ENCODE peak calls at places on chromosomes 6 and 20, in four cellular contexts. H, E, I and F are unnamed samples. For H3K9me3, the result is how much of the 10 kb centered on the place peaks cover.

GRCh38 chr6:133567656-133568055 is 321.3 kb upstream of the TCF21 start:
- DNase-seq in H (no peak), E (no peak), I (no peak), F (no peak)

GRCh38 chr6:33851959-33852358 is 48.2 kb upstream of the MLN start:
- DNase-seq in H (peak), E (no peak), I (no peak), F (no peak)

GRCh38 chr20:53677447-53678314 is 84.0 kb upstream of the ZNF217 start:
- DNase-seq in H (peak), E (no peak), I (no peak), F (no peak)

GRCh38 chr20:31764641-31765305 is 25.7 kb downstream of the TPX2 start:
- DNase-seq in H (no peak), E (no peak), I (no peak), F (no peak)

GRCh38 chr20:56630086-56630493 is 984 bp downstream of the TFAP2C start:
- DNase-seq in H (no peak), E (peak), I (peak), F (no peak)

GRCh38 chr6:158174514-158174913 is 6.4 kb downstream of the GTF2H5 start:
- DNase-seq in H (no peak), E (peak), I (peak), F (no peak)

GRCh38 chr6:129890701-129891100 is 29.6 kb upstream of the TMEM244 start:
- DNase-seq in H (no peak), E (no peak), I (no peak), F (no peak)

GRCh38 chr20:37095108-37095608 is 639 bp downstream of the RBL1 start:
- DNase-seq in H (peak), E (no peak), I (peak), F (peak)

GRCh38 chr6:5126214-5126613 is 41.1 kb downstream of the PPP1R3G start:
- DNase-seq in H (no peak), E (no peak), I (no peak), F (no peak)

GRCh38 chr20:4082406-4083102 is 67.2 kb upstream of the RNF24 start:
- DNase-seq in H (peak), E (peak), I (peak), F (no peak)

GRCh38 chr6:166588691-166589333 is 2.3 kb upstream of the RAMACL start:
- DNase-seq in H (no peak), E (no peak), I (no peak), F (no peak)

GRCh38 chr6:82094166-82094806 is 153.3 kb downstream of the IBTK start:
- DNase-seq in H (no peak), E (no peak), I (no peak), F (no peak)

GRCh38 chr20:51121901-51122412 is 99.0 kb upstream of the KCNG1 start:
- DNase-seq in H (no peak), E (no peak), I (no peak), F (no peak)

GRCh38 chr20:10673176-10673830 is 496 bp downstream of the JAG1 start:
- DNase-seq in H (peak), E (no peak), I (peak), F (no peak)

GRCh38 chr6:42406296-42407280 is 45.1 kb downstream of the TRERF1 start:
- DNase-seq in H (no peak), E (no peak), I (no peak), F (no peak)

GRCh38 chr6:24146871-24147270 is 20.9 kb downstream of the NRSN1 start:
- DNase-seq in H (no peak), E (no peak), I (no peak), F (no peak)

GRCh38 chr6:16816891-16817290 is 55.6 kb upstream of the ATXN1 start:
- DNase-seq in H (no peak), E (no peak), I (no peak), F (no peak)

GRCh38 chr6:16810411-16810810 is 49.2 kb upstream of the ATXN1 start:
- DNase-seq in H (no peak), E (no peak), I (no peak), F (no peak)

GRCh38 chr6:16809753-16810358 is 48.6 kb upstream of the ATXN1 start:
- DNase-seq in H (no peak), E (no peak), I (no peak), F (no peak)

GRCh38 chr6:16811277-16811979 is 50.2 kb upstream of the ATXN1 start:
- DNase-seq in H (no peak), E (no peak), I (no peak), F (no peak)

GRCh38 chr6:16812993-16813392 is 51.7 kb upstream of the ATXN1 start:
- DNase-seq in H (no peak), E (no peak), I (no peak), F (no peak)
- H3K9me3 ChIP-seq in H (under half), E (under half), I (under half), F (under half)

GRCh38 chr20:19328676-19329075 is 116.2 kb downstream of the SLC24A3 start:
- DNase-seq in H (no peak), E (no peak), I (no peak), F (no peak)

GRCh38 chr20:19322061-19322985 is 109.9 kb downstream of the SLC24A3 start:
- DNase-seq in H (no peak), E (no peak), I (no peak), F (no peak)

DNA sequence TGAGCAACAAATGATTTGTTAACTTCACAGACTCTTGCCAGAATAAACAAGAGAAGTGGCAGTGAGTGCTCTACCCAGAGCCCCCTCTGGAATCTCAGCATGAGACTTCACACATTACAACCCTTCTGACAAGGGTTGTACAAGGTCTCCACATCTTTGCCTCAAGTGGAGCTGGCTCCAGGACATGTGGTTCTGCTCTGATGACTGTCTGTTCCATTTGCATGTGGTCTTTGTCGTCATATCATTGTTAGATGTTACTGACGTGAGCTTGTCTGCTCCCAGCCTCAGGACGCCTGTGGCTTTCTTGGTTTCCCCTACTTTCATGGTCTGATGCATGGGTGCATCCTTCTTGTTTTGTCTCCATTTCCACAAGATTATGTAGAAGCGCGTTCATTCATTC is 115.0 kb downstream of the SLC24A3 start:
- DNase-seq in H (no peak), E (no peak), I (no peak), F (no peak)
- H3K9me3 ChIP-seq in H (under half), E (under half), I (under half), F (under half)

DNA sequence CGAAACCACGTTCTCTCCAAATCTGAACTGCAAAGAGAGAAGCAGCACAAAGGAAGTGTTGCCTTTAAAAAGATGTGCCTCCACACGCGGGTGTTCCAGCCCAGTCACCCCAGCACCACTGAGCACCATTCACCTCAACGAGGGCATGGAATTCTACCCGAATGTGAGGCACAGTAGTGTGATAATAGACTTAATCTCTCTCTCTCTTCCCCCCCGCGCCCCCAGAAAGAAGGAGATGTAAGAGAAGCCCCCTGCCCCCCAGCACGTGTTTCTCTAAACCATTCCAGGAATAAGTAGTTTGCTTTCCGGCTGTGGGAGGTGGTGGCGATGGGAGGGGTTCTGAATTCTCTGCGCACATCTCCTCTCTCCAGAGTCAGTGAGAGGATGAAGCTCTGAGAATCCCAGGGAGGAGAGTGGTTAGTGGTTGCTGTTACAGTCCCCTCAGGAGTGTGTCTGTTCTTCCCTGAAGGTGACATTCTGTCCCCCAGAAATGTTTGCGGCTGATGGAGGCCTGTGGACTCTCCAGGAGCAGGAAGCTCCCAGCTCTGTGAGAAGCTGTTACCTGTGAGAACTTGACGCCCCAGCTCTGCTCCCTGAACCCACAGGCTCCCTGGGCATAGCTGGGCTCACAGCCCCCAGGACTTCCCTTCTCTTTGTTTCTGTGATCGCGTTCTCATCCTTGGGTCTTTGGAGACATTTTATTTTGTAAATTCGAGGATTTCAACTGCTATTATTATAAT is 23.5 kb upstream of the IRF4 start:
- DNase-seq in H (no peak), E (no peak), I (no peak), F (no peak)
- H3K9me3 ChIP-seq in H (under half), E (under half), I (under half), F (under half)

GRCh38 chr6:22364314-22364713 is 67.5 kb upstream of the PRL start:
- DNase-seq in H (no peak), E (no peak), I (peak), F (no peak)
- H3K9me3 ChIP-seq in H (under half), E (under half), I (under half), F (under half)

DNA sequence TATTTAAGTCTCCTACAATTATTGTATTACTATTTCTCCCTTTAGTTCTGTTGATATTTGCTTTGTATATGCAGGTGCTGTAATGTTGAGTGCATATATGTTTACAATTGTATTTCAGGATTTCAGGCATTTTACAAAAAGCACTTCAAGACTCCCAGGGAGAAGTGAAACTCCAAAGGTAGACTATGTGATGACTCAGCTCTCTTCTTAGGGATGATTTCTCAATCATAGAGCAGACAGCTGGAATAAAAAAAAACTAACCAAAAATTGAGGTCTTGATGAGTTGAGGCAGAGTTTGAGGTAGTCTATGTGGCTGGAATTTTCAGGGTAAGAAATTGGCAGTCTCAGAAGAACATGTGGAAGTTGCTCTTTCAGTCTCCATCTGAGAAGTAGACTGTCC is 786.1 kb downstream of the TFAP2A start:
- DNase-seq in H (no peak), E (no peak), I (no peak), F (no peak)
- H3K9me3 ChIP-seq in H (under half), E (under half), I (under half), F (under half)

GRCh38 chr6:28188111-28188979 is 36.7 kb upstream of the ZSCAN9 start:
- DNase-seq in H (no peak), E (no peak), I (no peak), F (no peak)
- H3K9me3 ChIP-seq in H (under half), E (under half), I (under half), F (under half)

DNA sequence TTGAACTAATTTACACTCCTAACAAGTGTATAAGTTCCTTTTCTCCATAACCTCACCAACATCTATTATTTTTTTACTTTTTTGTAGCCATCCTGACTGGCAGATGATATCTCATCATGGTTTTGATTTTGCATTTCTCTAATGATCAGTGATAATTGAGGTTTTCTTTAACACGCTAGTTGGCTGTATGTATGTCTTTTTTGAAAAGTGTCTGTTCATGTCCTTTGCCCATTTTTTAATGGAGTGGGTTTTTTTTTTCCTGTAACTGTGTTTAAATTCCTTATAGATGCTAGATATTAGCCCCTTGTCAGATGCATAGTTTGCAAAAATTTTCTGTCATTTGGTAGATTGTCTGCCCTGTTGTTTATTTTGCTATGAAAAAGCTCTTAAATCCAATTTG is 39.6 kb upstream of the TRIM39 start:
- DNase-seq in H (no peak), E (no peak), I (no peak), F (no peak)
- H3K9me3 ChIP-seq in H (half or more), E (under half), I (under half), F (under half)

GRCh38 chr6:168307011-168307694 is 12.4 kb downstream of the DACT2 start:
- DNase-seq in H (no peak), E (peak), I (no peak), F (no peak)

GRCh38 chr6:168303982-168304751 is 15.4 kb downstream of the DACT2 start:
- DNase-seq in H (no peak), E (no peak), I (no peak), F (no peak)

GRCh38 chr6:168305863-168306262 is 13.7 kb downstream of the DACT2 start:
- DNase-seq in H (no peak), E (no peak), I (no peak), F (no peak)

GRCh38 chr6:168304752-168305015 is 14.9 kb downstream of the DACT2 start:
- DNase-seq in H (no peak), E (no peak), I (no peak), F (no peak)

DNA sequence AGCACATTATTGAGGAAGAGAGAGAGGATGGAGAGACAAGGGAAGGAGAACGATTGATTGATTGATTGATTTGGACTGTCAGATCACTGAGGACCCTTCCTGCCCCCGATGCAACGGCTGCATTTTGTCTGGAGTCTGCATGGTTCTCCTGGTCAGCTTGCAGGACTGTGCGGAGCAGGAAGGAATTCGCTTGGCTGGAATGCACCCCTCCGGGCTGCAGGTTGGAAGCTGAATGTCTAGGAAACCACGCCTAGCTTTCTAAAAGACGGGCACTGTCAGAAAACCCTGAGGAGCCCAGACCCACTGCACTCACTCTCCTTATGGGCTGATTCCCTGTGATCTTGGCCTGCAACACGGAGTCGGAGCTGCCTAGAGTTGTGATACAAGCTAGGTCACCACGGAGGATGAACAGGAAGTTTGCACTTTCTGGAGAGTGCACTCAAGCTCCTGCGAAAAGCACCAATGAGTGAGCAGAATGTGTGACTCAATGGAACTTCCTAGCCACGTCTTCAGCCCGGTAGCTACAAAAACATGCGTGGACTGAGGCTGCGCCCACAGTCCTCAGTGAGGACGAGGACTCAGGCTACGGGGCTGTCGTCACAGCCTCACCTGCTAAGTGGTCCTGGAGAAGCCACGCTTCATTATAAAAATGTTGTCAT is 14.4 kb downstream of the DACT2 start:
- DNase-seq in H (no peak), E (no peak), I (no peak), F (no peak)
- H3K9me3 ChIP-seq in H (under half), E (under half), I (under half), F (under half)

DNA sequence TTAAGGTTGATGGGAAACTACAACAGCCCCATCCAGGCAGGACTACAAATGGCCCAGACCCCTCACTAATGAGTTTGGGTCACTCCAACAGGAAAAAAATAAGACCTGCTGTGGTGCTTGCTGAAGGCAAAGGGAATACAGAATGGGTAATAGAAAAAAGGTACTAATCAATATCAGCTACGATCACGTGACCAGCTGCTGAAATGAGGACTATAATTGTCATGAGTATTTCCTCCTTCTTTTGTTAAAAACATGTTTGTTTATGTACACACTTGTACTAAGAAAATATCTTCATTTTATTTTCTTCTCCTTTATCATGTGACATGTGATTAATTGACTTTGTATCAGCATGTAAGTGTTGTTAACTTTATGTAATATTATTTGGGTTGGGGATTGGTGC is 199.9 kb downstream of the GJA1 start:
- DNase-seq in H (no peak), E (no peak), I (no peak), F (no peak)
- H3K9me3 ChIP-seq in H (under half), E (under half), I (under half), F (under half)

DNA sequence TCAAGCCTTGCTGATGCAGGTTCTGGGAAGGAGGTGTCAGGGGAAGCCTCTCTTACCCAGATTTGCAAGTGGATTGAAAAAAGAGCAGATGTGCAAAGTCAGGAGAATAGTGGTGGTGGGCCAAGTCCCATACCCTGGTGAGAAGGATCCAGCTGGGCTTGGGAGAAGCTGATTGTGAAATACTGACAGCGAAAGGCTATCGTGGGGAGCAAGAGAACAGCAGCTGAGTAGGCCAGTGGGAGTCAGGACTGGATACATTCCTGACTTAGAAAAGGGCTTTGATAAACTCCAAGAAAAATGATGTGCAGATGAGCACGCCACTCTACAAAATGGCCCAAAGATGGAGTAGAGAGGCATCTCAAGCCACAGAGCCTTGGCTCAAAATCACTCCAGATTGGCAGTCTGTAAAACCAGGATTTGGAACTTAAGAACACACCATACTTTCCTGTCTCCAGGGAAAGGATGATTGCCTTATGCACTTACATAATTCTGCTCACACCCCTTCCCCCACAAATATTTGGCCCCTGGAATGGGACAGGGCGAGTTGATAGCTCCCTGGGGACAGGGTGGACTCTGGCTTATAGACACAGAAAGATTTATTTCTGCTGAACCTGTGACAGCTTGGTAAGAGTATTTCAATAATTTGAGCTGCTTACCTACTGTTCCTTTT is 578.7 kb downstream of the MAFB start:
- DNase-seq in H (no peak), E (peak), I (no peak), F (no peak)
- H3K9me3 ChIP-seq in H (under half), E (under half), I (under half), F (under half)